ENCODE peak calls at places on chromosomes 11 and 22, in five cellular contexts. J is glutamatergic neuron, I is nephron progenitor cell, B is AG04450, E is esophagus squamous epithelium. M is an unnamed sample.
A peak's percentile ranks its signal among the peaks of the same experiment; 100 is the strongest.

GRCh38 chr11:130581631-130582030 is 133.2 kb downstream of the ADAMTS15 start:
- DNase-seq in J (no peak), I (no peak), B (no peak), E (no peak), M (no peak)

GRCh38 chr22:46087816-46088277 is 62.5 kb upstream of the PPARA start:
- DNase-seq in J (peak; percentile 58), I (peak; percentile 77), B (peak; percentile 81), E (no peak), M (no peak)

GRCh38 chr11:117730256-117730800 is 66.7 kb downstream of the DSCAML1 start:
- DNase-seq in J (no peak), I (no peak), B (no peak), E (no peak), M (no peak)

GRCh38 chr11:110525883-110526282 is 96.1 kb downstream of the FDX1 start:
- DNase-seq in J (no peak), I (no peak), B (peak; percentile 42), E (no peak), M (no peak)

GRCh38 chr11:111836162-111836561 is 35.2 kb downstream of the ALG9 start:
- DNase-seq in J (no peak), I (no peak), B (no peak), E (no peak), M (no peak)

GRCh38 chr11:125141686-125142535 is 22.6 kb upstream of the PKNOX2 start:
- DNase-seq in J (peak; percentile 85), I (peak; percentile 85), B (no peak), E (no peak), M (peak; percentile 84)

GRCh38 chr11:60855726-60856633 is at the start of gene PTGDR2:
- DNase-seq in J (no peak), I (no peak), B (no peak), E (no peak), M (no peak)

GRCh38 chr22:45544588-45545170 is 42.0 kb downstream of the FBLN1 start:
- DNase-seq in J (no peak), I (no peak), B (no peak), E (no peak), M (no peak)

GRCh38 chr11:60492488-60493009 is at the start of gene MS4A12:
- DNase-seq in J (no peak), I (no peak), B (no peak), E (no peak), M (no peak)

GRCh38 chr11:116217006-116217405 is 555.8 kb downstream of the BUD13 start:
- DNase-seq in J (peak; percentile 81), I (no peak), B (no peak), E (no peak), M (peak; percentile 70)
- TF ChIP-seq CTCF in J (peak; percentile 84), I (no peak), B (peak; percentile 71), E (peak; percentile 47), M (peak; percentile 61)

GRCh38 chr11:84563356-84563755 is 1063.8 kb downstream of the DLG2 start:
- DNase-seq in J (no peak), I (no peak), B (no peak), E (no peak), M (no peak)

GRCh38 chr11:84552791-84553190 is 1074.4 kb downstream of the DLG2 start:
- DNase-seq in J (no peak), I (no peak), B (no peak), E (no peak), M (no peak)

GRCh38 chr11:84558085-84558905 is 1068.8 kb downstream of the DLG2 start:
- DNase-seq in J (peak; percentile 27), I (peak; percentile 28), B (peak; percentile 4), E (no peak), M (peak; percentile 26)
- TF ChIP-seq CTCF in J (peak; percentile 87), I (peak; percentile 87), B (peak; percentile 89), E (peak; percentile 67), M (peak; percentile 91)

GRCh38 chr11:1866226-1866625 is 13.3 kb downstream of the LSP1 start:
- DNase-seq in J (no peak), I (no peak), B (no peak), E (no peak), M (no peak)

GRCh38 chr11:1868636-1869291 is 15.9 kb downstream of the LSP1 start:
- DNase-seq in J (no peak), I (no peak), B (no peak), E (no peak), M (no peak)

GRCh38 chr11:1866776-1867175 is 13.9 kb downstream of the LSP1 start:
- DNase-seq in J (no peak), I (no peak), B (no peak), E (no peak), M (no peak)

GRCh38 chr11:1868056-1868635 is 15.3 kb downstream of the LSP1 start:
- DNase-seq in J (no peak), I (no peak), B (no peak), E (no peak), M (no peak)

DNA sequence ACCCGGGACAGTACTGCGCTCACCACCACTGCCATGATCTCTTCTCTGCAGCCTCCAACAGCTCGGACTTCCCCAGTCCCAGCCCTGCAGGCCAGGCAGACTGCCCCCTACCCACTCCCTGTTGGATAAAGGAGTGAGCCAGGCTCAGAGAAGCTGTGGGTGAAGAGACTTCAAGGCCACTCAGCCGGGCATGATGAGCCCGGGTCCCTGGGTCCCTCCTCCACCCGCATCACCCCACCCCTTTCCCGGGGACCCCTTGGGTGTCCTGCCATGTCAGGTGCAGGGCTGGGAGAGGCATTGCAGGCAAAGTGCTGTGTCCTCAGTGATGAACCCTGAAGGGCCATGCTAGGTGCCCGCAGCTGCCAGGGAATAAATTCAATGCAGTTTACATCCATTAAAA is 14.5 kb downstream of the LSP1 start:
- DNase-seq in J (no peak), I (no peak), B (no peak), E (no peak), M (no peak)
- TF ChIP-seq CTCF in J (no peak), I (no peak), B (no peak), E (no peak), M (no peak)

GRCh38 chr22:39579909-39580571 is 9.5 kb downstream of the CACNA1I start:
- DNase-seq in J (no peak), I (no peak), B (no peak), E (no peak), M (no peak)

GRCh38 chr22:39580795-39581194 is 10.2 kb downstream of the CACNA1I start:
- DNase-seq in J (no peak), I (no peak), B (no peak), E (no peak), M (no peak)

GRCh38 chr22:39583066-39583667 is 12.6 kb downstream of the CACNA1I start:
- DNase-seq in J (no peak), I (no peak), B (no peak), E (no peak), M (no peak)

GRCh38 chr22:39577900-39578299 is 7.3 kb downstream of the CACNA1I start:
- DNase-seq in J (no peak), I (no peak), B (no peak), E (no peak), M (no peak)

GRCh38 chr22:39581303-39581702 is 10.8 kb downstream of the CACNA1I start:
- DNase-seq in J (no peak), I (no peak), B (no peak), E (no peak), M (no peak)
- TF ChIP-seq CTCF in J (no peak), I (no peak), B (no peak), E (no peak), M (no peak)

M was measured in endothelial cell.